ENCODE peak calls at places on chromosomes 2 and 18, in nine cellular contexts. P is GM20000; U is progenitor cell of endocrine pancreas; D is T-helper 9 cell; Q is CD4-positive, alpha-beta memory T cell; Y is NCI-H510A; T is T-helper 17 cell; A is KBM-7; N is effector memory CD4-positive, alpha-beta T cell. J is an unnamed sample.

GRCh38 chr2:224410946-224411561 is 9.1 kb upstream of the FAM124B start:
- DNase-seq in P (no peak), N (no peak), T (no peak), D (no peak), A (no peak), Y (no peak), U (no peak), Q (no peak), J (no peak)

GRCh38 chr2:8633735-8634313 is 48.0 kb upstream of the ID2 start:
- DNase-seq in D (no peak), U (no peak), N (no peak), P (no peak), Q (no peak), A (no peak), T (no peak), Y (no peak), J (no peak)

GRCh38 chr2:43013821-43014345 is 212.5 kb downstream of the ZFP36L2 start:
- DNase-seq in P (no peak), A (peak; percentile 51), T (no peak), U (no peak), Q (no peak), N (no peak), Y (no peak), D (no peak), J (no peak)

GRCh38 chr2:176854878-176855277 is 357.7 kb upstream of the HNRNPA3 start:
- DNase-seq in U (no peak), Y (no peak), T (no peak), N (no peak), P (no peak), Q (no peak), A (no peak), D (no peak), J (no peak)

GRCh38 chr2:165901595-165901994 is 52.0 kb downstream of the TTC21B start:
- DNase-seq in A (no peak), N (no peak), Q (no peak), P (no peak), D (no peak), U (no peak), T (no peak), Y (no peak), J (no peak)

GRCh38 chr2:180717588-180717987 is 262.8 kb upstream of the UBE2E3 start:
- DNase-seq in P (no peak), Y (no peak), D (no peak), U (no peak), T (no peak), A (no peak), Q (no peak), N (no peak), J (no peak)

GRCh38 chr2:128490321-128490720 is 171.7 kb upstream of the HS6ST1 start:
- DNase-seq in Q (no peak), Y (no peak), D (no peak), T (no peak), N (no peak), A (peak; percentile 67), P (no peak), U (no peak), J (no peak)

GRCh38 chr2:67221266-67221665 is 175.9 kb upstream of the ETAA1 start:
- DNase-seq in A (no peak), Q (no peak), T (no peak), P (no peak), Y (no peak), D (no peak), U (no peak), N (no peak), J (no peak)

GRCh38 chr2:75290600-75291140 is 91.3 kb upstream of the TACR1 start:
- DNase-seq in T (no peak), Q (no peak), A (no peak), D (no peak), P (no peak), U (no peak), N (no peak), Y (no peak), J (no peak)

GRCh38 chr2:229728360-229728759 is 14.0 kb upstream of the DNER start:
- DNase-seq in U (no peak), T (no peak), Y (no peak), N (no peak), A (no peak), D (no peak), Q (no peak), P (no peak), J (no peak)

GRCh38 chr2:172050506-172051125 is 34.7 kb upstream of the DLX1 start:
- DNase-seq in D (no peak), Y (no peak), N (no peak), U (no peak), Q (no peak), P (no peak), T (no peak), A (no peak), J (no peak)

GRCh38 chr2:61510674-61511671 is 27.2 kb downstream of the XPO1 start:
- DNase-seq in A (no peak), N (no peak), U (no peak), T (no peak), D (no peak), Q (no peak), Y (no peak), P (no peak), J (no peak)

GRCh38 chr2:199160677-199161465 is 296.9 kb downstream of the SATB2 start:
- DNase-seq in Q (no peak), N (no peak), Y (no peak), D (no peak), A (no peak), P (no peak), T (no peak), U (no peak), J (no peak)

GRCh38 chr18:3256693-3257626 is 5.0 kb upstream of the MYL12B start:
- DNase-seq in Q (no peak), N (no peak), A (no peak), Y (no peak), U (no peak), P (peak; percentile 44), T (no peak), D (no peak), J (no peak)

GRCh38 chr2:223724831-223725230 is 112.6 kb downstream of the AP1S3 start:
- DNase-seq in T (no peak), N (no peak), A (no peak), P (no peak), Q (no peak), U (no peak), D (no peak), Y (no peak), J (no peak)

GRCh38 chr2:195477248-195477995 is 179.6 kb upstream of the SLC39A10 start:
- DNase-seq in N (no peak), U (no peak), P (no peak), T (no peak), Q (peak; percentile 20), A (peak; percentile 55), Y (no peak), D (no peak), J (no peak)

GRCh38 chr18:13585379-13586153 is 140.8 kb downstream of the FAM210A start:
- DNase-seq in U (no peak), T (no peak), A (no peak), D (no peak), N (no peak), Y (no peak), Q (no peak), P (peak; percentile 58), J (no peak)

GRCh38 chr2:47072018-47072691 is 83.0 kb downstream of the STPG4 start:
- DNase-seq in T (no peak), D (no peak), A (no peak), Y (no peak), N (no peak), Q (no peak), U (no peak), P (no peak), J (peak; percentile 87)

GRCh38 chr2:208135794-208136369 is 6.3 kb upstream of the CRYGC start:
- DNase-seq in D (no peak), Q (no peak), U (no peak), N (no peak), T (no peak), A (no peak), P (no peak), Y (no peak), J (no peak)

GRCh38 chr2:219178377-219179175 is 501 bp downstream of the RETREG2 start:
- DNase-seq in Q (no peak), Y (peak; percentile 37), P (peak; percentile 56), T (peak; percentile 38), N (peak; percentile 35), U (no peak), A (peak; percentile 42), D (peak; percentile 37), J (peak; percentile 60)

GRCh38 chr18:49685231-49685942 is 123.5 kb downstream of the LIPG start:
- DNase-seq in D (no peak), P (no peak), U (no peak), Y (no peak), Q (no peak), A (no peak), N (no peak), T (no peak), J (no peak)

GRCh38 chr2:64799592-64800252 is 146.0 kb upstream of the SERTAD2 start:
- DNase-seq in T (no peak), Q (no peak), A (no peak), Y (no peak), N (no peak), U (no peak), D (no peak), P (no peak), J (no peak)

GRCh38 chr18:71849407-71849806 is 694.7 kb downstream of the CBLN2 start:
- DNase-seq in Q (no peak), A (peak; percentile 0), T (no peak), N (no peak), Y (no peak), D (no peak), U (no peak), P (no peak), J (no peak)

GRCh38 chr2:132438650-132439030 is 22.0 kb downstream of the GPR39 start:
- DNase-seq in N (no peak), T (no peak), A (no peak), Y (no peak), U (no peak), P (no peak), Q (no peak), D (no peak), J (no peak)

GRCh38 chr18:67778016-67778415 is 261.5 kb upstream of the DSEL start:
- DNase-seq in Q (no peak), U (no peak), Y (no peak), T (no peak), N (no peak), A (no peak), D (no peak), P (no peak), J (no peak)

GRCh38 chr2:128436498-128437180 is 118.0 kb upstream of the HS6ST1 start:
- DNase-seq in Y (no peak), T (no peak), N (no peak), Q (no peak), A (no peak), U (no peak), D (no peak), P (no peak), J (no peak)

GRCh38 chr2:12918841-12919445 is 202.2 kb downstream of the TRIB2 start:
- DNase-seq in U (no peak), Q (no peak), A (no peak), N (no peak), D (no peak), T (no peak), Y (no peak), P (no peak), J (peak; percentile 72)

GRCh38 chr18:67919316-67919715 is 402.8 kb upstream of the DSEL start:
- DNase-seq in D (no peak), N (no peak), Y (no peak), A (no peak), Q (no peak), U (no peak), P (no peak), T (no peak), J (no peak)

GRCh38 chr2:102335871-102336366 is 19.7 kb upstream of the IL18R1 start:
- DNase-seq in P (no peak), T (no peak), Y (no peak), Q (no peak), A (peak; percentile 53), D (no peak), N (no peak), U (no peak), J (no peak)

GRCh38 chr18:50726960-50727589 is 92.7 kb downstream of the MRO start:
- DNase-seq in T (no peak), D (no peak), P (peak; percentile 80), Y (no peak), U (no peak), A (no peak), N (no peak), Q (no peak), J (no peak)

GRCh38 chr2:44638649-44639048 is 276.9 kb downstream of the CAMKMT start:
- DNase-seq in Y (no peak), A (no peak), Q (no peak), P (no peak), U (no peak), N (no peak), T (no peak), D (no peak), J (peak; percentile 30)